ENCODE peak calls at places on chromosomes 2 and 18, in five cellular contexts. S is ovary; R is cardiac muscle cell; Q is transverse colon; A is CD8-positive, alpha-beta T cell. W is an unnamed sample.

GRCh38 chr2:13682878-13683277 is 949.6 kb upstream of the LRATD1 start:
- DNase-seq in S (no peak), R (no peak), Q (no peak), A (no peak), W (no peak)

GRCh38 chr2:162475661-162476060 is 131.7 kb downstream of the GCA start:
- DNase-seq in S (no peak), R (no peak), Q (no peak), A (no peak), W (no peak)

GRCh38 chr2:101435011-101435862 is 39.7 kb downstream of the RFX8 start:
- DNase-seq in S (peak; percentile 21), R (no peak), Q (no peak), A (no peak), W (peak; percentile 27)

GRCh38 chr2:217729426-217730058 is 273.3 kb downstream of the TNS1 start:
- DNase-seq in S (no peak), R (no peak), Q (no peak), A (no peak), W (peak; percentile 46)

GRCh38 chr2:211930331-211930730 is 608.3 kb downstream of the ERBB4 start:
- DNase-seq in S (no peak), R (no peak), Q (no peak), A (no peak), W (no peak)

GRCh38 chr18:58856881-58857280 is 7.8 kb upstream of the ZNF532 start:
- DNase-seq in S (no peak), R (no peak), Q (no peak), A (no peak), W (no peak)

GRCh38 chr2:113160962-113161361 is 12.8 kb upstream of the PSD4 start:
- DNase-seq in S (no peak), R (no peak), Q (no peak), A (no peak), W (no peak)

GRCh38 chr18:44887227-44887631 is 206.5 kb downstream of the SETBP1 start:
- DNase-seq in S (no peak), R (peak; percentile 71), Q (peak; percentile 42), A (no peak), W (no peak)

GRCh38 chr2:96305979-96306308 is 598 bp upstream of the SNRNP200 start:
- DNase-seq in S (no peak), R (no peak), Q (peak; percentile 17), A (no peak), W (no peak)

GRCh38 chr2:72603481-72603880 is 222.4 kb downstream of the EXOC6B start:
- DNase-seq in S (no peak), R (peak; percentile 30), Q (no peak), A (no peak), W (no peak)

GRCh38 chr2:142254057-142254456 is 123.2 kb upstream of the LRP1B start:
- DNase-seq in S (no peak), R (no peak), Q (no peak), A (no peak), W (no peak)

GRCh38 chr18:72935744-72936143 is 68.0 kb upstream of the NETO1 start:
- DNase-seq in S (no peak), R (no peak), Q (no peak), A (no peak), W (no peak)

GRCh38 chr2:41967426-41968181 is 80.2 kb upstream of the PKDCC start:
- DNase-seq in S (peak; percentile 44), R (no peak), Q (peak; percentile 50), A (no peak), W (peak; percentile 32)

GRCh38 chr18:71485578-71485977 is 1058.6 kb downstream of the CBLN2 start:
- DNase-seq in S (no peak), R (no peak), Q (no peak), A (no peak), W (no peak)

GRCh38 chr2:130727286-130727924 is 1.5 kb upstream of the GPR148 start:
- DNase-seq in S (peak; percentile 62), R (peak; percentile 96), Q (peak; percentile 83), A (peak; percentile 81), W (peak; percentile 79)

GRCh38 chr2:128452536-128453530 is 134.2 kb upstream of the HS6ST1 start:
- DNase-seq in S (peak; percentile 8), R (no peak), Q (no peak), A (no peak), W (no peak)

GRCh38 chr2:7567646-7568045 is 650.4 kb downstream of the RNF144A start:
- DNase-seq in S (no peak), R (peak; percentile 5), Q (peak; percentile 18), A (peak; percentile 49), W (no peak)

GRCh38 chr2:111225871-111226270 is 105.2 kb downstream of the BCL2L11 start:
- DNase-seq in S (no peak), R (no peak), Q (no peak), A (no peak), W (no peak)

GRCh38 chr2:233375490-233376314 is 21.4 kb downstream of the DGKD start:
- DNase-seq in S (no peak), R (peak; percentile 60), Q (no peak), A (no peak), W (no peak)

GRCh38 chr2:122741403-122741802 is 986.0 kb downstream of the TSN start:
- DNase-seq in S (no peak), R (no peak), Q (no peak), A (no peak), W (no peak)

GRCh38 chr2:128260239-128261138 is 58.2 kb downstream of the HS6ST1 start:
- DNase-seq in S (peak; percentile 26), R (no peak), Q (no peak), A (no peak), W (no peak)

GRCh38 chr2:162732946-162733698 is 105.4 kb downstream of the KCNH7 start:
- DNase-seq in S (no peak), R (no peak), Q (peak; percentile 24), A (no peak), W (no peak)

GRCh38 chr2:72271766-72272615 is 124.3 kb upstream of the CYP26B1 start:
- DNase-seq in S (peak; percentile 17), R (no peak), Q (peak; percentile 51), A (no peak), W (peak; percentile 5)

GRCh38 chr2:2769481-2770431 is 438.7 kb upstream of the MYT1L start:
- DNase-seq in S (no peak), R (peak; percentile 22), Q (no peak), A (no peak), W (peak; percentile 70)

GRCh38 chr2:46066591-46066990 is 230.6 kb upstream of the EPAS1 start:
- DNase-seq in S (no peak), R (no peak), Q (no peak), A (no peak), W (no peak)

GRCh38 chr2:229118947-229119346 is 152.1 kb downstream of the PID1 start:
- DNase-seq in S (no peak), R (no peak), Q (no peak), A (no peak), W (no peak)

GRCh38 chr2:231717281-231718180 is 9.2 kb downstream of the PTMA start:
- DNase-seq in S (no peak), R (no peak), Q (no peak), A (no peak), W (no peak)

GRCh38 chr2:72081450-72081849 is 66.2 kb downstream of the CYP26B1 start:
- DNase-seq in S (no peak), R (no peak), Q (no peak), A (no peak), W (no peak)

GRCh38 chr2:205654878-205655601 is 27.3 kb upstream of the NRP2 start:
- DNase-seq in S (no peak), R (no peak), Q (no peak), A (no peak), W (no peak)

GRCh38 chr2:220209751-220210150 is 582.3 kb downstream of the SLC4A3 start:
- DNase-seq in S (no peak), R (no peak), Q (no peak), A (no peak), W (no peak)

GRCh38 chr2:84631047-84631446 is 114.7 kb downstream of the DNAH6 start:
- DNase-seq in S (no peak), R (peak; percentile 45), Q (no peak), A (no peak), W (no peak)
- TF ChIP-seq CTCF in S (peak; percentile 39), R (peak; percentile 56), Q (peak; percentile 41), A (peak; percentile 51), W (peak; percentile 51)

GRCh38 chr2:28415010-28415409 is 22.4 kb downstream of the FOSL2 start:
- DNase-seq in S (no peak), R (no peak), Q (no peak), A (no peak), W (no peak)
- H3K36me3 ChIP-seq in S (no peaks in the 10 kb centered on the region), R (peaks cover 5% of the 10 kb centered on the region), Q (no peaks in the 10 kb centered on the region), A (no peaks in the 10 kb centered on the region), W (peaks cover 69% of the 10 kb centered on the region)

GRCh38 chr2:108244667-108245414 is 5.1 kb downstream of the SULT1C3 start:
- DNase-seq in S (no peak), R (no peak), Q (no peak), A (no peak), W (no peak)
- TF ChIP-seq CTCF in S (no peak), R (no peak), Q (no peak), A (no peak), W (no peak)

GRCh38 chr2:203418271-203418670 is 90.1 kb downstream of the ABI2 start:
- DNase-seq in S (no peak), R (no peak), Q (no peak), A (no peak), W (no peak)
- H3K36me3 ChIP-seq in S (no peaks in the 10 kb centered on the region), R (peaks cover 38% of the 10 kb centered on the region), Q (no peaks in the 10 kb centered on the region), A (peaks cover 8% of the 10 kb centered on the region), W (no peaks in the 10 kb centered on the region)

DNA sequence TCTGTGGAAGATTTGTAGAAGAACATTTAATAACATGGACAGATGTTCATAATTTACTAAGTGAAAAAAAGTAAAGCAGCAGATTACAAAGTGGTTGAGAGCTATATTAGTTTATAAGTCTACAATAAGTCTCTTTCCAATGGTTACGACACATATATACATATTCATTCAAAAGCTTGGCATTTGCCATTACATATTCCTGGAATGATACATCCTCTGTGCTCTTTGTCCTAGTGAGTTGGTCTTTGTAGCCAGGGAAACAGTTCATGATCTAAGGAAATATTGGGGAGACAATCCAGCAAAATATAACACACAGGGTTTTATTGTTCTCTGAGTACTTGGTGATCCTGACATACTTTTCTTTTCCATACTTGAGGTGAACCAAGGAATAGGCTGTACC is 32.5 kb upstream of the SOS1 start:
- DNase-seq in S (no peak), R (no peak), Q (no peak), A (no peak), W (no peak)
- TF ChIP-seq CTCF in S (no peak), R (no peak), Q (no peak), A (no peak), W (no peak)

GRCh38 chr2:74457129-74457548 is 1.1 kb upstream of the WBP1 start:
- DNase-seq in S (no peak), R (no peak), Q (no peak), A (no peak), W (no peak)

GRCh38 chr2:74457549-74458131 is 598 bp upstream of the WBP1 start:
- DNase-seq in S (peak; percentile 65), R (peak; percentile 80), Q (peak; percentile 86), A (peak; percentile 74), W (peak; percentile 63)

GRCh38 chr2:74458957-74459290 is 686 bp downstream of the WBP1 start:
- DNase-seq in S (no peak), R (no peak), Q (no peak), A (no peak), W (no peak)

GRCh38 chr2:74458132-74458956 is at the start of gene WBP1:
- DNase-seq in S (peak; percentile 100), R (peak; percentile 99), Q (peak; percentile 100), A (peak; percentile 96), W (peak; percentile 100)

GRCh38 chr2:74454654-74455511 is at the start of gene INO80B:
- DNase-seq in S (peak; percentile 96), R (peak; percentile 96), Q (peak; percentile 97), A (peak; percentile 95), W (peak; percentile 91)
- H3K36me3 ChIP-seq in S (no peaks in the 10 kb centered on the region), R (no peaks in the 10 kb centered on the region), Q (no peaks in the 10 kb centered on the region), A (no peaks in the 10 kb centered on the region), W (no peaks in the 10 kb centered on the region)